ENCODE peak calls at places on chromosomes 12 and 14, in six cellular contexts. S is NCI-H526 treated with DMSO at 0.1 percent for 48 hours, C is GM23248, B is AG04449, Z is omental fat pad, Y is WTC11. L is an unnamed sample.

GRCh38 chr14:80055226-80055625 is 156.1 kb downstream of the DIO2 start:
- DNase-seq in Z (no peak), B (no peak), Y (no peak), C (peak; percentile 13), S (no peak), L (no peak)

GRCh38 chr14:52700701-52701172 is 5.4 kb upstream of the ERO1A start:
- DNase-seq in B (no peak), Z (no peak), Y (no peak), C (no peak), S (peak; percentile 11), L (no peak)

GRCh38 chr12:14852880-14853279 is 9.6 kb upstream of the ART4 start:
- DNase-seq in C (no peak), B (no peak), Y (no peak), Z (no peak), S (no peak), L (no peak)

GRCh38 chr14:60095781-60096450 is 4.2 kb downstream of the PCNX4 start:
- DNase-seq in B (no peak), Y (no peak), S (no peak), Z (no peak), C (peak; percentile 69), L (no peak)

GRCh38 chr14:91889477-91890211 is 22.3 kb upstream of the TC2N start:
- DNase-seq in S (no peak), Z (no peak), B (no peak), C (no peak), Y (no peak), L (no peak)

GRCh38 chr12:12922191-12922616 is 29.8 kb downstream of the GPRC5D start:
- DNase-seq in Y (no peak), C (peak; percentile 84), Z (no peak), S (no peak), B (no peak), L (no peak)

GRCh38 chr12:13156277-13156676 is 40.2 kb upstream of the EMP1 start:
- DNase-seq in S (peak; percentile 20), Z (no peak), B (no peak), C (no peak), Y (no peak), L (no peak)

GRCh38 chr14:79493081-79493652 is 718.1 kb downstream of the DIO2 start:
- DNase-seq in B (no peak), Z (no peak), Y (no peak), S (no peak), C (no peak), L (no peak)

GRCh38 chr12:127170271-127171180 is 1096.4 kb upstream of the TMEM132C start:
- DNase-seq in Z (no peak), B (peak; percentile 51), Y (no peak), S (no peak), C (peak; percentile 74), L (no peak)

GRCh38 chr12:82413994-82414393 is 55.7 kb downstream of the METTL25 start:
- DNase-seq in Y (no peak), S (no peak), Z (no peak), C (no peak), B (no peak), L (no peak)

GRCh38 chr12:117501066-117501465 is 139.6 kb upstream of the NOS1 start:
- DNase-seq in S (no peak), C (no peak), B (no peak), Z (no peak), Y (no peak), L (no peak)

GRCh38 chr12:127355061-127355820 is 911.7 kb upstream of the TMEM132C start:
- DNase-seq in B (no peak), S (no peak), C (peak; percentile 60), Z (no peak), Y (no peak), L (peak; percentile 61)

GRCh38 chr12:76032043-76032981 is 736 bp upstream of the PHLDA1 start:
- DNase-seq in Z (no peak), Y (peak; percentile 41), S (peak; percentile 17), B (no peak), C (peak; percentile 90), L (peak; percentile 73)

GRCh38 chr12:117671734-117672133 is 297.1 kb downstream of the KSR2 start:
- DNase-seq in Z (no peak), S (peak; percentile 15), B (no peak), C (peak; percentile 57), Y (peak; percentile 91), L (peak; percentile 91)

GRCh38 chr12:112870267-112870980 is 36.3 kb upstream of the OAS1 start:
- DNase-seq in Z (no peak), Y (no peak), C (no peak), S (no peak), B (no peak), L (no peak)

GRCh38 chr12:48175613-48176416 is 7.6 kb upstream of the CCDC184 start:
- DNase-seq in Z (no peak), Y (no peak), C (peak; percentile 42), B (no peak), S (no peak), L (no peak)

GRCh38 chr12:6745751-6746525 is 7.0 kb downstream of the MLF2 start:
- DNase-seq in Z (no peak), Y (no peak), B (no peak), S (no peak), C (peak; percentile 22), L (no peak)

GRCh38 chr14:70186826-70187483 is 1.8 kb downstream of the SLC8A3 start:
- DNase-seq in S (no peak), C (no peak), Z (no peak), B (no peak), Y (peak; percentile 58), L (peak; percentile 59)

GRCh38 chr12:29782285-29782820 is 1.4 kb downstream of the TMTC1 start:
- DNase-seq in B (no peak), Y (no peak), C (peak; percentile 89), S (no peak), Z (no peak), L (no peak)

GRCh38 chr12:53063708-53064612 is 14.1 kb downstream of the TNS2 start:
- DNase-seq in S (no peak), B (no peak), Z (peak; percentile 24), C (peak; percentile 93), Y (peak; percentile 9), L (no peak)

GRCh38 chr12:49904601-49905000 is 901 bp upstream of the FAIM2 start:
- DNase-seq in S (no peak), Y (no peak), C (no peak), B (no peak), Z (no peak), L (no peak)

GRCh38 chr12:116244001-116244400 is 33.5 kb downstream of the MED13L start:
- DNase-seq in C (no peak), S (no peak), B (no peak), Y (no peak), Z (no peak), L (no peak)

GRCh38 chr12:27619308-27619707 is 76.9 kb upstream of the REP15 start:
- DNase-seq in S (no peak), Z (no peak), C (peak; percentile 88), B (no peak), Y (no peak), L (no peak)

GRCh38 chr14:106790189-106791036 is 1264.0 kb downstream of the TMEM121 start:
- DNase-seq in B (no peak), C (peak; percentile 6), Z (peak; percentile 66), Y (peak; percentile 22), S (peak; percentile 58), L (no peak)

GRCh38 chr12:67804168-67804567 is 155.6 kb downstream of the DYRK2 start:
- DNase-seq in B (no peak), S (no peak), Z (no peak), C (no peak), Y (no peak), L (no peak)

GRCh38 chr12:2893007-2893406 is 2.3 kb downstream of the TULP3 start:
- DNase-seq in B (peak; percentile 47), C (peak; percentile 93), Y (no peak), Z (no peak), S (no peak), L (no peak)

GRCh38 chr14:97385727-97386126 is 588.5 kb downstream of the VRK1 start:
- DNase-seq in C (no peak), Y (no peak), B (no peak), Z (no peak), S (no peak), L (no peak)

GRCh38 chr12:42192258-42192657 is 45.8 kb downstream of the YAF2 start:
- DNase-seq in B (no peak), Z (no peak), S (no peak), Y (no peak), C (no peak), L (no peak)

GRCh38 chr14:33740531-33740930 is 210.3 kb downstream of the EGLN3 start:
- DNase-seq in B (no peak), S (no peak), C (peak; percentile 55), Z (no peak), Y (no peak), L (no peak)

GRCh38 chr14:94370524-94370910 is 17.9 kb downstream of the SERPINA1 start:
- DNase-seq in C (no peak), Y (no peak), Z (no peak), B (no peak), S (no peak), L (no peak)

GRCh38 chr14:83425138-83425537 is 1891.5 kb upstream of the SEL1L start:
- DNase-seq in Y (no peak), Z (no peak), C (peak; percentile 68), B (no peak), S (no peak), L (no peak)

GRCh38 chr12:57604454-57605307 is at the start of gene DTX3:
- DNase-seq in Y (peak; percentile 52), Z (no peak), S (peak; percentile 15), B (no peak), C (peak; percentile 74), L (peak; percentile 68)

GRCh38 chr12:119082496-119082895 is 96.2 kb upstream of the HSPB8 start:
- DNase-seq in S (no peak), Y (no peak), B (no peak), C (no peak), Z (no peak), L (no peak)

L was measured in H9.